ENCODE peak calls at places on chromosomes 11 and 22, in nine cellular contexts. X, I, T, D, Z, V, K, N and C are unnamed samples.

GRCh38 chr11:8059571-8060011 is 21.4 kb upstream of the TUB start:
- DNase-seq in N (no peak), D (no peak), X (no peak), V (no peak), T (no peak), I (no peak), K (no peak), Z (peak), C (no peak)

GRCh38 chr11:34970033-34970432 is 53.6 kb downstream of the PDHX start:
- DNase-seq in I (no peak), N (no peak), T (no peak), X (no peak), Z (no peak), K (no peak), D (peak), V (no peak), C (no peak)

GRCh38 chr22:49772692-49773091 is 55.0 kb downstream of the BRD1 start:
- DNase-seq in T (no peak), I (no peak), X (no peak), D (no peak), K (peak), V (no peak), N (no peak), Z (peak), C (no peak)

GRCh38 chr11:78576549-78577097 is 2.0 kb upstream of the NARS2 start:
- DNase-seq in I (no peak), V (no peak), X (no peak), N (no peak), Z (no peak), K (no peak), D (no peak), T (no peak), C (no peak)

GRCh38 chr11:125170001-125170405 is 5.5 kb downstream of the PKNOX2 start:
- DNase-seq in I (no peak), T (peak), N (no peak), K (no peak), Z (no peak), X (no peak), D (no peak), V (no peak), C (no peak)

GRCh38 chr11:44631831-44632230 is 66.4 kb downstream of the CD82 start:
- DNase-seq in V (no peak), T (no peak), Z (peak), K (no peak), X (peak), N (no peak), D (no peak), I (peak), C (no peak)

GRCh38 chr22:46175631-46176030 is 25.3 kb downstream of the PPARA start:
- DNase-seq in D (peak), N (no peak), K (no peak), Z (no peak), I (no peak), V (no peak), X (no peak), T (no peak), C (no peak)

GRCh38 chr22:29503811-29504372 is 23.9 kb downstream of the NEFH start:
- DNase-seq in I (peak), K (peak), V (no peak), T (peak), X (no peak), D (peak), N (no peak), Z (no peak), C (no peak)

GRCh38 chr22:42214625-42215415 is 55.6 kb downstream of the TCF20 start:
- DNase-seq in N (no peak), X (no peak), Z (no peak), I (no peak), D (no peak), K (peak), T (no peak), V (no peak), C (no peak)

GRCh38 chr11:73671701-73672100 is 25.3 kb downstream of the PLEKHB1 start:
- DNase-seq in K (no peak), V (no peak), D (no peak), Z (no peak), N (no peak), X (peak), I (no peak), T (no peak), C (no peak)

GRCh38 chr22:17430298-17430900 is 61.1 kb downstream of the CECR2 start:
- DNase-seq in N (no peak), Z (no peak), D (peak), K (no peak), I (no peak), T (no peak), X (no peak), V (no peak), C (no peak)

GRCh38 chr11:72577271-72577681 is 96.9 kb downstream of the PDE2A start:
- DNase-seq in K (no peak), I (no peak), T (no peak), D (no peak), Z (peak), V (no peak), N (no peak), X (no peak), C (no peak)

GRCh38 chr11:128291835-128292234 is 295.5 kb downstream of the ETS1 start:
- DNase-seq in I (peak), Z (no peak), X (peak), K (no peak), D (no peak), N (peak), V (no peak), T (no peak), C (no peak)

GRCh38 chr11:127063191-127063590 is 62.6 kb upstream of the KIRREL3 start:
- DNase-seq in T (no peak), X (no peak), D (no peak), I (no peak), K (no peak), V (no peak), N (no peak), Z (no peak), C (no peak)

GRCh38 chr11:117230286-117230961 is 1.4 kb downstream of the PCSK7 start:
- DNase-seq in D (peak), N (no peak), Z (no peak), K (no peak), X (peak), T (no peak), I (no peak), V (no peak), C (no peak)

GRCh38 chr11:62611705-62612365 is 740 bp downstream of the EML3 start:
- DNase-seq in V (peak), T (peak), X (no peak), D (peak), Z (no peak), N (peak), K (peak), I (peak), C (no peak)

GRCh38 chr11:131253142-131253884 is 117.1 kb upstream of the NTM start:
- DNase-seq in K (no peak), D (no peak), N (no peak), X (no peak), V (no peak), T (no peak), Z (no peak), I (no peak), C (no peak)

GRCh38 chr11:30018443-30018842 is 1.6 kb upstream of the KCNA4 start:
- DNase-seq in N (no peak), I (no peak), Z (peak), K (no peak), X (no peak), T (no peak), D (no peak), V (no peak), C (no peak)

GRCh38 chr11:72238492-72239295 is 5.3 kb downstream of the PHOX2A start:
- DNase-seq in N (no peak), I (no peak), D (no peak), T (no peak), V (no peak), X (no peak), Z (peak), K (no peak), C (no peak)

GRCh38 chr11:114098927-114099326 is 39.4 kb downstream of the ZBTB16 start:
- DNase-seq in D (peak), V (no peak), Z (no peak), X (no peak), I (no peak), K (no peak), T (no peak), N (peak), C (no peak)

GRCh38 chr11:133198326-133198725 is 334.0 kb downstream of the OPCML start:
- DNase-seq in I (no peak), V (no peak), K (no peak), Z (no peak), T (no peak), D (no peak), X (no peak), N (no peak), C (no peak)
- TF ChIP-seq CTCF in I (no peak), V (no peak), K (no peak), Z (no peak), T (no peak), D (no peak), X (no peak), N (no peak), C (no peak)

DNA sequence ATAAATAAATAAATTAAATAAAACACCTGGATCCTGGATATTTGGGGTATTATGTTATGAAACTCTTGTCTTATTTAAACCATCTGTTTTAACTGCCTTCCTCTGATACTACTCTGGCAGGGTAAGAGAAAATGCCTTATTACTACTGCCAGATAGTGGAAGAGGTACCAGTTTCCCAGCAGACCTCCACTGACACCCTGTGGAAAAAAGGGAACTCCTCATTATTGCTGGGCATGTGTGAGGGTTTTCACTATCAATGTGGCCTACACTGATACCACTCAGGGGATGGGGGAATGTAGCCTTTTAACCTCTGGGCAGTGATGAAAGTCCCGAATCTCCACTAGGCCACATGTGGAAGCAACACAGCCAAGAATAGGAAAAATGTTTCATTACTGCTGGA is 121.0 kb downstream of the LUZP2 start:
- DNase-seq in X (no peak), I (no peak), D (no peak), K (no peak), N (no peak), Z (no peak), V (no peak), T (no peak), C (no peak)
- TF ChIP-seq CTCF in X (no peak), I (no peak), D (no peak), K (no peak), N (no peak), Z (peak), V (no peak), T (no peak), C (no peak)

GRCh38 chr11:109865558-109866186 is 227.5 kb upstream of the ZC3H12C start:
- DNase-seq in N (peak), X (no peak), T (peak), V (no peak), I (peak), Z (peak), D (no peak), K (no peak), C (no peak)
- TF ChIP-seq CTCF in N (no peak), X (no peak), T (peak), V (no peak), I (peak), Z (peak), D (no peak), K (no peak), C (no peak)

GRCh38 chr11:94729352-94729751 is 38.8 kb upstream of the AMOTL1 start:
- DNase-seq in Z (no peak), X (no peak), T (no peak), I (no peak), K (no peak), N (no peak), V (no peak), D (no peak), C (no peak)
- TF ChIP-seq CTCF in Z (no peak), X (no peak), T (no peak), I (no peak), K (no peak), N (no peak), V (no peak), D (no peak), C (no peak)